ENCODE peak calls at places on chromosomes 6 and 20, in four cellular contexts. One of them, this sample, is unnamed.

GRCh38 chr6:129369737-129370136 is 340.2 kb downstream of the ARHGAP18 start:
- DNase-seq in transverse colon: no peak
- DNase-seq in body of pancreas: no peak
- DNase-seq in A549: no peak
- DNase-seq in this sample: no peak

GRCh38 chr6:121678245-121678644 is 242.8 kb downstream of the GJA1 start:
- DNase-seq in transverse colon: no peak
- DNase-seq in body of pancreas: no peak
- DNase-seq in A549: no peak
- DNase-seq in this sample: no peak

GRCh38 chr6:37033255-37033654 is 27.8 kb downstream of the FGD2 start:
- DNase-seq in transverse colon: no peak
- DNase-seq in body of pancreas: no peak
- DNase-seq in A549: no peak
- DNase-seq in this sample: no peak

GRCh38 chr20:17878912-17879602 is 89.5 kb downstream of the SNX5 start:
- DNase-seq in transverse colon: no peak
- DNase-seq in body of pancreas: no peak
- DNase-seq in A549: no peak
- DNase-seq in this sample: no peak

GRCh38 chr6:150229775-150230561 is 87.1 kb downstream of the PPP1R14C start:
- DNase-seq in transverse colon: no peak
- DNase-seq in body of pancreas: no peak
- DNase-seq in A549: no peak
- DNase-seq in this sample: peak; percentile 12

GRCh38 chr20:38790210-38791053 is 15.1 kb upstream of the PPP1R16B start:
- DNase-seq in transverse colon: no peak
- DNase-seq in body of pancreas: no peak
- DNase-seq in A549: peak; percentile 46
- DNase-seq in this sample: no peak

GRCh38 chr20:17614812-17615644 is 45.2 kb downstream of the DSTN start:
- DNase-seq in transverse colon: peak; percentile 13
- DNase-seq in body of pancreas: peak; percentile 48
- DNase-seq in A549: no peak
- DNase-seq in this sample: peak; percentile 2

GRCh38 chr6:42405025-42405424 is 46.7 kb downstream of the TRERF1 start:
- DNase-seq in transverse colon: no peak
- DNase-seq in body of pancreas: no peak
- DNase-seq in A549: no peak
- DNase-seq in this sample: peak; percentile 21

GRCh38 chr6:160215232-160215631 is 43.4 kb downstream of the SLC22A2 start:
- DNase-seq in transverse colon: no peak
- DNase-seq in body of pancreas: no peak
- DNase-seq in A549: no peak
- DNase-seq in this sample: no peak

GRCh38 chr6:4012826-4013225 is 66.1 kb downstream of the FAM217A start:
- DNase-seq in transverse colon: no peak
- DNase-seq in body of pancreas: no peak
- DNase-seq in A549: no peak
- DNase-seq in this sample: no peak

GRCh38 chr20:16167423-16167822 is 405.8 kb downstream of the KIF16B start:
- DNase-seq in transverse colon: no peak
- DNase-seq in body of pancreas: no peak
- DNase-seq in A549: no peak
- DNase-seq in this sample: no peak

GRCh38 chr6:80174931-80175572 is 68.6 kb downstream of the BCKDHB start:
- DNase-seq in transverse colon: no peak
- DNase-seq in body of pancreas: no peak
- DNase-seq in A549: no peak
- DNase-seq in this sample: no peak

GRCh38 chr6:17938885-17939284 is 48.5 kb downstream of the KIF13A start:
- DNase-seq in transverse colon: no peak
- DNase-seq in body of pancreas: no peak
- DNase-seq in A549: no peak
- DNase-seq in this sample: no peak

GRCh38 chr6:130143709-130144108 is 79.0 kb downstream of the SAMD3 start:
- DNase-seq in transverse colon: no peak
- DNase-seq in body of pancreas: no peak
- DNase-seq in A549: no peak
- DNase-seq in this sample: no peak

GRCh38 chr6:37783025-37783825 is 36.3 kb upstream of the ZFAND3 start:
- DNase-seq in transverse colon: no peak
- DNase-seq in body of pancreas: peak; percentile 13
- DNase-seq in A549: no peak
- DNase-seq in this sample: no peak

GRCh38 chr6:117482240-117483003 is at the start of gene DCBLD1:
- DNase-seq in transverse colon: peak; percentile 86
- DNase-seq in body of pancreas: peak; percentile 87
- DNase-seq in A549: peak; percentile 58
- DNase-seq in this sample: peak; percentile 62

GRCh38 chr20:6044102-6044501 is 9.8 kb downstream of the LRRN4 start:
- DNase-seq in transverse colon: no peak
- DNase-seq in body of pancreas: no peak
- DNase-seq in A549: no peak
- DNase-seq in this sample: peak; percentile 15

GRCh38 chr6:169172435-169172834 is 81.2 kb downstream of the THBS2 start:
- DNase-seq in transverse colon: no peak
- DNase-seq in body of pancreas: no peak
- DNase-seq in A549: no peak
- DNase-seq in this sample: peak; percentile 80

GRCh38 chr6:54846243-54846856 is at the start of gene FAM83B:
- DNase-seq in transverse colon: peak; percentile 87
- DNase-seq in body of pancreas: peak; percentile 82
- DNase-seq in A549: no peak
- DNase-seq in this sample: no peak

GRCh38 chr6:12271594-12271993 is 18.6 kb upstream of the EDN1 start:
- DNase-seq in transverse colon: no peak
- DNase-seq in body of pancreas: no peak
- DNase-seq in A549: no peak
- DNase-seq in this sample: no peak

GRCh38 chr6:40789143-40789764 is 202.1 kb upstream of the LRFN2 start:
- DNase-seq in transverse colon: no peak
- DNase-seq in body of pancreas: no peak
- DNase-seq in A549: no peak
- DNase-seq in this sample: no peak

GRCh38 chr6:27890351-27891299 is 21.6 kb downstream of the OR2B2 start:
- DNase-seq in transverse colon: peak; percentile 79
- DNase-seq in body of pancreas: peak; percentile 35
- DNase-seq in A549: peak; percentile 66
- DNase-seq in this sample: no peak
- TF ChIP-seq POLR2A in transverse colon: peak; percentile 96
- TF ChIP-seq POLR2A in body of pancreas: peak; percentile 71
- TF ChIP-seq POLR2A in A549: peak; percentile 96
- TF ChIP-seq POLR2A in this sample: peak; percentile 62

GRCh38 chr20:62364911-62365736 is 2.0 kb downstream of the LAMA5 start:
- DNase-seq in transverse colon: peak; percentile 17
- DNase-seq in body of pancreas: peak; percentile 41
- DNase-seq in A549: no peak
- DNase-seq in this sample: no peak
- TF ChIP-seq POLR2A in transverse colon: no peak
- TF ChIP-seq POLR2A in body of pancreas: no peak
- TF ChIP-seq POLR2A in A549: no peak
- TF ChIP-seq POLR2A in this sample: no peak

DNA sequence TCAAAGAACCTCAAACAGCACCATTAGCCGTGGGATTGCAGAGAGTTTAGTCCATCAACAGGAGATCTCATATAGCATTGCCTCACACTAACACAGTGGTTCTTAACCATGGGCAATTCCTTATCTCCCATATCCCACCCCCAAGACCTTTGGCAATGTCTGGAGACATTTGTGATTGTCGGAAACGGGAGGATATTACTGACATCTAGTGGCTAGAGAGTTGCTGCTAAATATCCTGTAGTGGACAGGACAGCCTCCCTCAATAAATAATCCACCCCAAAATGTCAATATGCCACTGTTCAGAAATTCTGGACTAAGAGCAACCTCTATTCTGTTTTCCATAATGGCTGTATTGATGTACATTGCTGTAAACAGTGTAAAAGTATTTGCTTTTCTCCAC is 210.1 kb upstream of the CCN2 start:
- DNase-seq in transverse colon: no peak
- DNase-seq in body of pancreas: no peak
- DNase-seq in A549: peak; percentile 1
- DNase-seq in this sample: no peak
- TF ChIP-seq POLR2A in transverse colon: no peak
- TF ChIP-seq POLR2A in body of pancreas: no peak
- TF ChIP-seq POLR2A in A549: no peak
- TF ChIP-seq POLR2A in this sample: no peak

DNA sequence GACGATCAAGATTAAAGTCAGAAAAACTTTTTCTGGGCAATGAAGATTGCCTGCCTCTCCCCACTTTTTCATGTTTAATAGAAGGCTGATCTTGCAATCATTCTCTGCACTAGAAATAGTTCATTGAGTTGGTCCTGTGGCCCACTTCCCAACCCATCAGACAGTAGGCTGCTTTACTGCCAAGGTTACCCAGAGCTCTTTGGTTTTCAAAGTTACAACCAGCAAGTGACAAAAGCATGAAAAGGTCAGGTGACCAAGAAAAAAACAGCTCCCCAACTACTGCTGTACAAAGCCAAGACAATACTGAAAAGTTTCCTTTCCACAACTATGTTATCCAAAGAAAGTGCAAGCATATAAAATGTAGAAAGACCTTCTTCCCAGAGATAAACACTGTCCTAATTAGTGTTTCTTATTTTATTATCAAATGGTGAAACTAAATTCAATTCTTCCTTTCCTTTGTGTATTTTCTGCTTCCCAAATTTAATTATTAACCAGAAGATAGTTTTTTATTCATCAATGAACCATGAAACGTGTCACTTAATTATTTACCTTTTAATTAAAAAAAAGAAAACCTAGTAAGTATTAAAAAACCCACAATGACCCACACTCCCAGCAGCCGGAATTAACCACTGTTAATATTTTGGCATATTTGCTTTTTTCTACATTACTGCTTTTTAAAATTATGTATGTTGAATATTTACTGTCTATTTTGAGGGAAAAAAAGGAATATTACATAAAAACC is 16.5 kb downstream of the DNAAF9 start:
- DNase-seq in transverse colon: no peak
- DNase-seq in body of pancreas: no peak
- DNase-seq in A549: no peak
- DNase-seq in this sample: no peak
- TF ChIP-seq POLR2A in transverse colon: no peak
- TF ChIP-seq POLR2A in body of pancreas: no peak
- TF ChIP-seq POLR2A in A549: no peak
- TF ChIP-seq POLR2A in this sample: no peak

This sample was measured in H54.